ENCODE peak calls at places on chromosome 3, in four cellular contexts. One of them, this sample, is unnamed.

GRCh38 chr3:112858410-112859069 is 11.9 kb upstream of the CD200R1L start:
- DNase-seq in fibroblast of mammary gland: peak
- DNase-seq in activated CD4-positive, alpha-beta T cell treated with anti-CD3 and anti-CD28 coated beads, Interleukin-2, amount 50 U/mL, for 24 hours: peak
- DNase-seq in GM03348: no peak
- DNase-seq in this sample: no peak

GRCh38 chr3:143648218-143648617 is 200.1 kb downstream of the SLC9A9 start:
- DNase-seq in fibroblast of mammary gland: no peak
- DNase-seq in activated CD4-positive, alpha-beta T cell treated with anti-CD3 and anti-CD28 coated beads, Interleukin-2, amount 50 U/mL, for 24 hours: no peak
- DNase-seq in GM03348: no peak
- DNase-seq in this sample: no peak

GRCh38 chr3:17800232-17800631 is 57.8 kb upstream of the TBC1D5 start:
- DNase-seq in fibroblast of mammary gland: peak
- DNase-seq in activated CD4-positive, alpha-beta T cell treated with anti-CD3 and anti-CD28 coated beads, Interleukin-2, amount 50 U/mL, for 24 hours: no peak
- DNase-seq in GM03348: no peak
- DNase-seq in this sample: no peak

GRCh38 chr3:39361252-39361927 is 21.8 kb upstream of the SLC25A38 start:
- DNase-seq in fibroblast of mammary gland: no peak
- DNase-seq in activated CD4-positive, alpha-beta T cell treated with anti-CD3 and anti-CD28 coated beads, Interleukin-2, amount 50 U/mL, for 24 hours: no peak
- DNase-seq in GM03348: no peak
- DNase-seq in this sample: no peak

GRCh38 chr3:176994876-176995781 is 202.2 kb downstream of the TBL1XR1 start:
- DNase-seq in fibroblast of mammary gland: no peak
- DNase-seq in activated CD4-positive, alpha-beta T cell treated with anti-CD3 and anti-CD28 coated beads, Interleukin-2, amount 50 U/mL, for 24 hours: no peak
- DNase-seq in GM03348: no peak
- DNase-seq in this sample: no peak

GRCh38 chr3:143235614-143236204 is 116.1 kb downstream of the CHST2 start:
- DNase-seq in fibroblast of mammary gland: no peak
- DNase-seq in activated CD4-positive, alpha-beta T cell treated with anti-CD3 and anti-CD28 coated beads, Interleukin-2, amount 50 U/mL, for 24 hours: no peak
- DNase-seq in GM03348: no peak
- DNase-seq in this sample: no peak

GRCh38 chr3:15460891-15461524 is 33.6 kb downstream of the EAF1 start:
- DNase-seq in fibroblast of mammary gland: no peak
- DNase-seq in activated CD4-positive, alpha-beta T cell treated with anti-CD3 and anti-CD28 coated beads, Interleukin-2, amount 50 U/mL, for 24 hours: no peak
- DNase-seq in GM03348: no peak
- DNase-seq in this sample: no peak

GRCh38 chr3:138567403-138567802 is 26.7 kb downstream of the CEP70 start:
- DNase-seq in fibroblast of mammary gland: no peak
- DNase-seq in activated CD4-positive, alpha-beta T cell treated with anti-CD3 and anti-CD28 coated beads, Interleukin-2, amount 50 U/mL, for 24 hours: no peak
- DNase-seq in GM03348: no peak
- DNase-seq in this sample: no peak

GRCh38 chr3:99911433-99911832 is 93.8 kb downstream of the CMSS1 start:
- DNase-seq in fibroblast of mammary gland: no peak
- DNase-seq in activated CD4-positive, alpha-beta T cell treated with anti-CD3 and anti-CD28 coated beads, Interleukin-2, amount 50 U/mL, for 24 hours: no peak
- DNase-seq in GM03348: no peak
- DNase-seq in this sample: no peak

GRCh38 chr3:105253225-105253624 is 113.5 kb upstream of the ALCAM start:
- DNase-seq in fibroblast of mammary gland: no peak
- DNase-seq in activated CD4-positive, alpha-beta T cell treated with anti-CD3 and anti-CD28 coated beads, Interleukin-2, amount 50 U/mL, for 24 hours: no peak
- DNase-seq in GM03348: no peak
- DNase-seq in this sample: no peak

GRCh38 chr3:10550705-10551104 is 45.3 kb upstream of the ATP2B2 start:
- DNase-seq in fibroblast of mammary gland: no peak
- DNase-seq in activated CD4-positive, alpha-beta T cell treated with anti-CD3 and anti-CD28 coated beads, Interleukin-2, amount 50 U/mL, for 24 hours: no peak
- DNase-seq in GM03348: no peak
- DNase-seq in this sample: no peak

GRCh38 chr3:153165211-153165815 is 3.3 kb downstream of the RAP2B start:
- DNase-seq in fibroblast of mammary gland: peak
- DNase-seq in activated CD4-positive, alpha-beta T cell treated with anti-CD3 and anti-CD28 coated beads, Interleukin-2, amount 50 U/mL, for 24 hours: no peak
- DNase-seq in GM03348: no peak
- DNase-seq in this sample: no peak

GRCh38 chr3:58180099-58180880 is 30.5 kb downstream of the DNASE1L3 start:
- DNase-seq in fibroblast of mammary gland: no peak
- DNase-seq in activated CD4-positive, alpha-beta T cell treated with anti-CD3 and anti-CD28 coated beads, Interleukin-2, amount 50 U/mL, for 24 hours: no peak
- DNase-seq in GM03348: no peak
- DNase-seq in this sample: no peak

GRCh38 chr3:127915115-127915936 is at the start of gene KBTBD12:
- DNase-seq in fibroblast of mammary gland: no peak
- DNase-seq in activated CD4-positive, alpha-beta T cell treated with anti-CD3 and anti-CD28 coated beads, Interleukin-2, amount 50 U/mL, for 24 hours: no peak
- DNase-seq in GM03348: peak
- DNase-seq in this sample: no peak

GRCh38 chr3:42188365-42188764 is 77.6 kb downstream of the CCK start:
- DNase-seq in fibroblast of mammary gland: no peak
- DNase-seq in activated CD4-positive, alpha-beta T cell treated with anti-CD3 and anti-CD28 coated beads, Interleukin-2, amount 50 U/mL, for 24 hours: no peak
- DNase-seq in GM03348: no peak
- DNase-seq in this sample: no peak

GRCh38 chr3:35291837-35292236 is 347.5 kb upstream of the ARPP21 start:
- DNase-seq in fibroblast of mammary gland: no peak
- DNase-seq in activated CD4-positive, alpha-beta T cell treated with anti-CD3 and anti-CD28 coated beads, Interleukin-2, amount 50 U/mL, for 24 hours: no peak
- DNase-seq in GM03348: no peak
- DNase-seq in this sample: no peak

GRCh38 chr3:101068876-101069606 is 75.8 kb upstream of the ABI3BP start:
- DNase-seq in fibroblast of mammary gland: peak
- DNase-seq in activated CD4-positive, alpha-beta T cell treated with anti-CD3 and anti-CD28 coated beads, Interleukin-2, amount 50 U/mL, for 24 hours: no peak
- DNase-seq in GM03348: no peak
- DNase-seq in this sample: no peak

GRCh38 chr3:113231391-113231790 is 20.0 kb downstream of the BOC start:
- DNase-seq in fibroblast of mammary gland: peak
- DNase-seq in activated CD4-positive, alpha-beta T cell treated with anti-CD3 and anti-CD28 coated beads, Interleukin-2, amount 50 U/mL, for 24 hours: no peak
- DNase-seq in GM03348: peak
- DNase-seq in this sample: no peak

GRCh38 chr3:179446501-179446900 is 4.8 kb downstream of the GNB4 start:
- DNase-seq in fibroblast of mammary gland: peak
- DNase-seq in activated CD4-positive, alpha-beta T cell treated with anti-CD3 and anti-CD28 coated beads, Interleukin-2, amount 50 U/mL, for 24 hours: no peak
- DNase-seq in GM03348: peak
- DNase-seq in this sample: no peak

GRCh38 chr3:191331443-191331842 is 1.1 kb upstream of the UTS2B start:
- DNase-seq in fibroblast of mammary gland: peak
- DNase-seq in activated CD4-positive, alpha-beta T cell treated with anti-CD3 and anti-CD28 coated beads, Interleukin-2, amount 50 U/mL, for 24 hours: no peak
- DNase-seq in GM03348: peak
- DNase-seq in this sample: no peak

This sample was measured in stimulated activated CD4-positive, alpha-beta T cell treated with anti-CD3 and anti-CD28 coated beads, Interleukin-12 subunit alpha, Interleukin-12 subunit beta, amount 100 ng/mL, for 24 hours.